ENCODE peak calls at places on chromosomes 12 and 14, in nine cellular contexts. O, P, H, N, C, F, R, L and U are unnamed samples.
A peak's percentile ranks its signal among the peaks of the same experiment; 100 is the strongest.

GRCh38 chr12:132489078-132489601 is 811 bp upstream of the FBRSL1 start:
- DNase-seq in F (no peak), P (no peak), R (no peak), L (peak; percentile 60), O (no peak), N (no peak), H (no peak), C (no peak), U (peak; percentile 43)

GRCh38 chr12:16972923-16973770 is 367.2 kb upstream of the LMO3 start:
- DNase-seq in F (no peak), L (no peak), C (no peak), P (no peak), N (no peak), H (no peak), O (no peak), R (no peak), U (no peak)

GRCh38 chr14:35366048-35366428 is 38.5 kb downstream of the NFKBIA start:
- DNase-seq in N (peak; percentile 26), O (no peak), C (no peak), L (no peak), R (no peak), F (peak; percentile 69), H (peak; percentile 73), P (no peak), U (no peak)

GRCh38 chr12:54419088-54419887 is at the start of gene ITGA5:
- DNase-seq in P (peak; percentile 86), F (peak; percentile 93), L (peak; percentile 77), H (peak; percentile 86), N (peak; percentile 76), R (peak; percentile 90), O (peak; percentile 90), C (peak; percentile 70), U (no peak)

GRCh38 chr14:50139192-50139591 is 22.8 kb upstream of the VCPKMT start:
- DNase-seq in O (no peak), C (no peak), L (no peak), F (no peak), H (no peak), N (peak; percentile 19), P (no peak), R (no peak), U (no peak)

GRCh38 chr12:79648872-79649271 is 41.9 kb downstream of the PAWR start:
- DNase-seq in P (no peak), H (no peak), R (no peak), O (no peak), C (no peak), L (no peak), N (no peak), F (no peak), U (peak; percentile 44)

GRCh38 chr14:21068521-21069387 is 1.4 kb upstream of the ARHGEF40 start:
- DNase-seq in R (peak; percentile 77), F (peak; percentile 76), N (peak; percentile 63), P (peak; percentile 73), C (peak; percentile 63), H (no peak), O (peak; percentile 73), L (peak; percentile 84), U (peak; percentile 68)

GRCh38 chr14:35940291-35940690 is 114.2 kb downstream of the BRMS1L start:
- DNase-seq in R (no peak), P (no peak), H (no peak), N (no peak), C (no peak), O (no peak), F (no peak), L (no peak), U (peak; percentile 31)

GRCh38 chr14:23114669-23115491 is 4.2 kb downstream of the CEBPE start:
- DNase-seq in C (no peak), O (peak; percentile 79), F (peak; percentile 66), N (peak; percentile 93), H (peak; percentile 89), P (no peak), L (no peak), R (peak; percentile 72), U (no peak)

GRCh38 chr14:104185916-104186495 is 47.6 kb downstream of the KIF26A start:
- DNase-seq in H (no peak), P (no peak), L (no peak), O (no peak), N (no peak), F (no peak), R (no peak), C (no peak), U (no peak)

GRCh38 chr14:104184911-104185499 is 46.6 kb downstream of the KIF26A start:
- DNase-seq in R (no peak), N (peak; percentile 21), O (no peak), H (no peak), C (no peak), L (no peak), F (no peak), P (peak; percentile 74), U (peak; percentile 8)

GRCh38 chr14:104182857-104183425 is 44.6 kb downstream of the KIF26A start:
- DNase-seq in F (no peak), H (no peak), C (no peak), R (no peak), O (no peak), L (no peak), N (no peak), P (no peak), U (no peak)

GRCh38 chr14:104183796-104184195 is 45.4 kb downstream of the KIF26A start:
- DNase-seq in L (no peak), P (no peak), R (no peak), O (no peak), F (no peak), C (no peak), N (no peak), H (no peak), U (no peak)

GRCh38 chr14:104184506-104184905 is 46.1 kb downstream of the KIF26A start:
- DNase-seq in O (no peak), R (no peak), F (no peak), C (peak; percentile 50), H (no peak), L (no peak), N (no peak), P (no peak), U (no peak)
- H3K27ac ChIP-seq in O (no peak overlapping the region), R (no peak overlapping the region), F (no peak overlapping the region), C (no peak overlapping the region), H (no peak overlapping the region), L (no peak overlapping the region), N (no peak overlapping the region), P (peak overlapping the region; percentile 75), U (no peak overlapping the region)

GRCh38 chr14:104685998-104686610 is 3.3 kb upstream of the INF2 start:
- DNase-seq in L (no peak), N (no peak), R (no peak), P (no peak), O (no peak), C (no peak), F (peak; percentile 4), H (no peak), U (no peak)
- H3K4me1 ChIP-seq in L (peaks cover 51% of the 10 kb centered on the region), N (peaks cover 28% of the 10 kb centered on the region), R (peaks cover 59% of the 10 kb centered on the region), P (peaks cover 63% of the 10 kb centered on the region), O (peaks cover 66% of the 10 kb centered on the region), C (peaks cover 6% of the 10 kb centered on the region), F (peaks cover 43% of the 10 kb centered on the region), H (peaks cover 58% of the 10 kb centered on the region), U (peaks cover 6% of the 10 kb centered on the region)

GRCh38 chr12:52615912-52616311 is 2.4 kb downstream of the KRT73 start:
- DNase-seq in F (no peak), P (no peak), C (peak; percentile 18), O (no peak), L (no peak), R (peak; percentile 28), H (no peak), N (no peak), U (no peak)

GRCh38 chr12:52616680-52617402 is 1.5 kb downstream of the KRT73 start:
- DNase-seq in P (no peak), R (peak; percentile 21), O (no peak), C (no peak), H (no peak), L (no peak), F (no peak), N (no peak), U (peak; percentile 80)

GRCh38 chr12:52614381-52615207 is 3.8 kb downstream of the KRT73 start:
- DNase-seq in P (no peak), O (no peak), C (peak; percentile 21), L (no peak), F (no peak), N (no peak), R (peak; percentile 47), H (no peak), U (no peak)

GRCh38 chr12:52613363-52614030 is 4.9 kb downstream of the KRT73 start:
- DNase-seq in H (peak; percentile 22), L (no peak), C (peak; percentile 24), F (no peak), R (peak; percentile 30), O (no peak), P (no peak), N (no peak), U (no peak)

GRCh38 chr12:52615208-52615868 is 3.0 kb downstream of the KRT73 start:
- DNase-seq in P (no peak), O (no peak), F (no peak), N (peak; percentile 13), C (peak; percentile 14), R (peak; percentile 40), L (no peak), H (no peak), U (no peak)
- H3K27ac ChIP-seq in P (no peak overlapping the region), O (no peak overlapping the region), F (no peak overlapping the region), N (no peak overlapping the region), C (no peak overlapping the region), R (no peak overlapping the region), L (no peak overlapping the region), H (no peak overlapping the region), U (no peak overlapping the region)

DNA sequence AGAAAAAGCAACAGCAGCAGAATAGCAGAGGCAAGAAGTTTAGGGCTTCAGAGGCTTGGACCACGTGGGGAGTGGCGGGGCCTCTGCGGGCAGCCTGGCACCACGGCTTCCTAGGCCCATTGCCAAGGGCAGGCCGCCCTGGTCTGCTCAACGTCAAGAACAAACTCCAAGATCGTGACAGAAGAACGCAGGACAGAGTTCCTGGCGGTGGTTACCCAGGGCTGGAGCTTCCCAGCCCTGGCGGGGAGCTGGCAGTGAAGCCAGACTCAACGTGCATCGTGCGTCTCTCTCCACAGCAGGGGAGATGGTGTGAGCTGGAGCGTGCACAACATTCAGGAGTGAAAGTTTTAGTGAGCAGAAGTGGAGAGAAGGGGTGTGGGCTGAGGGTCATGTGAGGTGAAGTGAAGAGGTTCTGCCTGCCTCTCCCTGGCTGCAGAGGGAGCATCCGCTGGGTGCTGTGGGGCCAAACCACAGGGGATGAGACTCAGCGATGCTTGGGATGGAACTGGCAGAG is 13.9 kb upstream of the CACNA2D4 start:
- DNase-seq in H (peak; percentile 28), O (no peak), P (peak; percentile 72), L (no peak), N (peak; percentile 16), F (no peak), R (peak; percentile 65), C (peak; percentile 30), U (peak; percentile 75)
- H3K4me1 ChIP-seq in H (peaks cover 21% of the 10 kb centered on the region), O (peaks cover 16% of the 10 kb centered on the region), P (peaks cover 41% of the 10 kb centered on the region), L (peaks cover 13% of the 10 kb centered on the region), N (peaks cover 11% of the 10 kb centered on the region), F (peaks cover 48% of the 10 kb centered on the region), R (peaks cover 44% of the 10 kb centered on the region), C (no peaks in the 10 kb centered on the region), U (no peaks in the 10 kb centered on the region)